ENCODE peak calls at places on chromosomes 11 and 22, in four cellular contexts. Z is Panc1, S is K562, A is HepG2. E is an unnamed sample.

GRCh38 chr22:33472462-33473344 is 414.5 kb upstream of the SYN3 start:
- DNase-seq in S (no peak), A (no peak), Z (no peak), E (no peak)

GRCh38 chr11:125376117-125376516 is 119.9 kb downstream of the FEZ1 start:
- DNase-seq in S (no peak), Z (no peak), A (no peak), E (no peak)

GRCh38 chr11:9972917-9973504 is 309.1 kb downstream of the SWAP70 start:
- DNase-seq in Z (peak; percentile 53), A (peak; percentile 40), S (peak; percentile 57), E (peak; percentile 16)

GRCh38 chr11:2940166-2940929 is 11.1 kb upstream of the PHLDA2 start:
- DNase-seq in Z (no peak), S (no peak), A (peak; percentile 46), E (peak; percentile 53)

GRCh38 chr11:28585007-28585406 is 476.8 kb downstream of the METTL15 start:
- DNase-seq in S (no peak), Z (no peak), A (no peak), E (no peak)

GRCh38 chr11:65448418-65449196 is 26.0 kb downstream of the NEAT1 start:
- DNase-seq in A (no peak), S (peak; percentile 73), Z (no peak), E (no peak)

GRCh38 chr11:69465236-69466000 is 16.0 kb upstream of the LINC01488 start:
- DNase-seq in A (no peak), S (no peak), Z (no peak), E (no peak)

GRCh38 chr11:87176044-87176443 is 138.3 kb downstream of the TMEM135 start:
- DNase-seq in Z (no peak), S (no peak), A (no peak), E (peak; percentile 60)

GRCh38 chr11:71199226-71199815 is 53.1 kb downstream of the SHANK2 start:
- DNase-seq in Z (no peak), A (no peak), S (no peak), E (no peak)

GRCh38 chr22:17332109-17332508 is 37.2 kb upstream of the CECR2 start:
- DNase-seq in A (no peak), Z (no peak), S (no peak), E (no peak)

GRCh38 chr11:131763193-131763890 is 392.9 kb downstream of the NTM start:
- DNase-seq in S (no peak), Z (no peak), A (no peak), E (no peak)

GRCh38 chr11:120183701-120184141 is 27.1 kb upstream of the OAF start:
- DNase-seq in Z (no peak), A (no peak), S (no peak), E (no peak)

GRCh38 chr11:12798609-12799011 is 124.4 kb downstream of the TEAD1 start:
- DNase-seq in Z (no peak), A (no peak), S (no peak), E (no peak)

GRCh38 chr22:44142421-44143116 is 38.2 kb upstream of the PARVG start:
- DNase-seq in A (no peak), S (no peak), Z (no peak), E (no peak)

GRCh38 chr11:99370557-99371200 is 349.9 kb downstream of the CNTN5 start:
- DNase-seq in A (no peak), S (no peak), Z (no peak), E (no peak)

GRCh38 chr11:74023291-74023690 is 14.4 kb upstream of the UCP3 start:
- DNase-seq in S (no peak), Z (no peak), A (no peak), E (no peak)

GRCh38 chr11:48064306-48064705 is 83.9 kb downstream of the PTPRJ start:
- DNase-seq in Z (no peak), S (no peak), A (no peak), E (no peak)

GRCh38 chr11:63212742-63213141 is 30.7 kb downstream of the SLC22A25 start:
- DNase-seq in A (peak; percentile 10), S (peak; percentile 41), Z (no peak), E (peak; percentile 10)

GRCh38 chr11:26929806-26930517 is 64.0 kb upstream of the FIBIN start:
- DNase-seq in A (no peak), S (no peak), Z (no peak), E (no peak)

GRCh38 chr11:134592391-134592990 is 180.4 kb upstream of the B3GAT1 start:
- DNase-seq in S (peak; percentile 45), A (peak; percentile 15), Z (peak; percentile 25), E (peak; percentile 49)

GRCh38 chr11:19080579-19080993 is 20.1 kb upstream of the MRGPRX2 start:
- DNase-seq in Z (no peak), S (no peak), A (peak; percentile 65), E (no peak)

GRCh38 chr11:86571273-86571948 is 101.0 kb downstream of the ME3 start:
- DNase-seq in A (peak; percentile 69), Z (no peak), S (peak; percentile 68), E (peak; percentile 80)

GRCh38 chr22:17047656-17048055 is 37.1 kb upstream of the IL17RA start:
- DNase-seq in A (no peak), Z (no peak), S (no peak), E (no peak)

GRCh38 chr11:36421546-36422155 is 88.4 kb downstream of the TRAF6 start:
- DNase-seq in Z (no peak), A (no peak), S (no peak), E (no peak)

GRCh38 chr11:69418576-69419296 is 62.7 kb upstream of the LINC01488 start:
- DNase-seq in S (no peak), Z (no peak), A (no peak), E (no peak)

DNA sequence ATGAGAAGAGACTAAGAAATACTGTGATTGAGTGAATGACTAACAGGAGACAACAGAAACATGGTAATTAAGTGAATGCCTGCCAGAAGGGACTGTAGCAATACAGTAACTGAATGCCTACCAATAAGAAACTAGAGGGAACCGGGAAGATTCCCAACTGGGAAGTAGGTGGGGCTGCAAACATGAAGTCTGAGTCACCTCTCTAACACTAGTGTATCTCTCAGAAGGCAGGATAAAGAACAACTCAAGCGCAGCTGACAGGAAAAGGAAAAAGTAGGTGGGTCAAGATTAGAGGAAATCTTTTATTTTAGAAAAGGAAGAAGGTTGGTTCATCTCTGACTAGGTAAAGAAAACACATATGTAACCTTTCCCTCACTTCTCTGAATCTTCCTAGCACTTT is 14.0 kb downstream of the C11orf42 start:
- DNase-seq in S (no peak), A (no peak), Z (peak; percentile 13), E (no peak)
- TF ChIP-seq TCF7L2 in S (no peak), A (no peak), Z (no peak), E (no peak)

DNA sequence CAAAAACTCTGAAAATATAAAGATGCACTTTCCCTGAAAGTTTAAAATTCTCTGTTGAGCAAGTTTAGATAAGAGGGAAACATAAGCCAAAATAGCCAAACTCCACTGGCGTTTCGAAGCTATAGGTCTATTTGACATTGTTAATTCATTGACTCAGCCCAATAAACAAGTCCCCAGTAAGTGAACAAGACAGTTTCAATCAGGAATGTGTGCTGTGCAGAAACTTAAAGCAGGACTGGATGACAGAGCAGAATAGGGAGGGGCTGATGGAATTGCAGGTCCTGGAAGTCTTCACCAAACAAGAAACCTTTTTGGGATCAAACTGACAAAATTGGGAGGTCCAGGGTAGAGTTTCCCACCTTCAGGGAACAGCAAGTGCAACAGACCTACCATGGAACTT is 8.9 kb upstream of the KDM4E start:
- DNase-seq in S (no peak), Z (no peak), A (no peak), E (no peak)
- TF ChIP-seq TCF7L2 in S (no peak), Z (no peak), A (no peak), E (no peak)

DNA sequence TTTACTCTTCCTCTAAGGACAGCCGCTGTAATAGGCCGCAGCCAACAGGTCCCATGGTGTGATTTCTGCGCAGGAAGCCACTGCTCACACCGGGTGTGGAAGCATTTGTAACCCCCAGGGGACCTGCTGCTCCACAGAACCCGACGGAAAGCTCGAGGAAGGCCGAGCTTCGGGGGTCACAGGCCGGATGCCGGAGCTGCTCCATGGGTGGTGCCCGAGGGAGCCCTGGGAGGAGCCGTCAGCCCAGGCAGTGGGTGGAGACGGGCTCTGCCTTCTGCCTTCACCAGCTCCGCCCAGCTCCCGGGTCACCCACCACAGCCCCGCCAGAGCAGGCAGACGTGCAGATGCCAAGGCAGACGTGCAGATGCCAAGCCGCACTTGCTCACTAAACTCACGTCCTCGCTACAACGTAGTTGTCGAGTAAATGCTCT is 63.5 kb downstream of the BRD1 start:
- DNase-seq in S (no peak), A (no peak), Z (no peak), E (no peak)
- TF ChIP-seq TCF7L2 in S (no peak), A (no peak), Z (no peak), E (no peak)

DNA sequence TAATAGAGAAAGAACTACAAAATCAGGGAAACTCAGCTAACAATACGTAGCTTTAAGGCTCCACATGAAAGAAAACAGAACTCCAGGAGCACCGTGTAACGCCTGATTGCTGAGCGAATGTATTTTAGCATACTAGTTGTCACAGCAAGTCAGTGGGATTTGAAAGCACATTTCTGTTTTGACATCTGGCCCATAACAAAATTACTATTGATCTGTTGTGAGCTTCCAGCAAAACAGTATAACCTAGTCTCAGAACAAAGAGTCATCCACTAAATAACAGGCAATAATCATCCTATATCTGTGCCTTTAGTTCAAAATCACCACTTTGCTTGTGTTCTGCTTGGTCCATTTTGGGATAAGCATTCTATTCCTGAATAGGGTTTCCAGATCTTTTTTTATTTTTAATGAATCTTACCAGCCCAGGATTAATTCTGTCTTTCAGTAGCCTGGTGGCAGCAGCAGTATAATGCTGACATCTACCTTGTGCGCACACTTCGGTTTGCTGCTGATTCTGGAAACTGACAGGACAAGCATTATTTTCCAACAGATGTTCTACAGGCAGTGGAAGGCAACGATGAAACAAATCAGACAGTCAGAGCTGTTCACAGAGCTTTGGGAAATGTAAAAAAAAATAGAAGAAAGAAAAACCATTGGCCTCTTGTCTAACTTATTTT is 66.2 kb downstream of the CADM1 start:
- DNase-seq in S (no peak), A (no peak), Z (no peak), E (no peak)
- TF ChIP-seq TCF7L2 in S (no peak), A (no peak), Z (no peak), E (no peak)

GRCh38 chr11:6817668-6818067 is 18.2 kb upstream of the OR6A2 start:
- DNase-seq in Z (no peak), S (no peak), A (no peak), E (no peak)

GRCh38 chr11:6813651-6814050 is 14.2 kb upstream of the OR6A2 start:
- DNase-seq in A (no peak), S (no peak), Z (no peak), E (no peak)

DNA sequence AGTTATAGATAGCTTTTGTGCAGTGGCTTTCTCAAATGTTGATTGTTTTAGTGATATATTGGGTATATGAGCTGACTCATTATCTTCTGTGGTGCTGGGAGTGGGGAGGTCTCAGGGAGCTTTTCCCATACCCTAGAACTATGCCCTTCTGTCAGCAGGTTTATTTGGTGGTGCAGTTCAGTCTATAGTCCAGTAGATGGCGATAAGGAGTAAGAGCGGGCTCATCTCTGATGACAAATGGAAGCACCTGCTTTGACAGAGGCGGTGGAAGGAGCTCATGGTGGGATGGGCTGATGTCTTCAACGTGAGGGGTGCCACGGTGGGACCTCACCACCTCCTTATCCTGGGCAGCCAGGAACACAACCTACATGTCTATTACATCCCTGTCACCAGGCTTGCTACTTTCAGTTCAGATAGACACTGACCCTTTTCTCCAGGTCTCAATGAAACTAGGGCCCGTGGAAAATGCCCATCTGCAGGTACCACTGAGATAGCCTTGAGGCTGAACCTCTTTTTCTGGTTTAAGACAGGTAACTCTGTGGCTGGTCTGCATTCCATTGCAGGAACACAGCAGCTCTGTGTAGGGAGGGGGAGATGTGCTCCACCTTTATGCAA is 13.0 kb upstream of the OR6A2 start:
- DNase-seq in Z (peak; percentile 65), S (peak; percentile 58), A (peak; percentile 48), E (peak; percentile 15)
- TF ChIP-seq TCF7L2 in Z (no peak), S (no peak), A (no peak), E (no peak)